ENCODE peak calls at places on chromosomes 3 and 15, in ten cellular contexts. One of them, this sample, is unnamed.

GRCh38 chr3:55483196-55484095 is 3.7 kb downstream of the WNT5A start:
- DNase-seq in endothelial cell of umbilical vein: no peak
- DNase-seq in lower leg skin: no peak
- DNase-seq in spleen: no peak
- DNase-seq in breast epithelium: no peak
- DNase-seq in tibial nerve: no peak
- DNase-seq in K562: no peak
- DNase-seq in HCT116: no peak
- DNase-seq in A549: no peak
- DNase-seq in adrenal gland: no peak
- DNase-seq in this sample: no peak

GRCh38 chr3:118337649-118338048 is 697.0 kb downstream of the IGSF11 start:
- DNase-seq in HCT116: no peak
- DNase-seq in A549: no peak
- DNase-seq in adrenal gland: no peak
- DNase-seq in spleen: no peak
- DNase-seq in tibial nerve: no peak
- DNase-seq in K562: no peak
- DNase-seq in lower leg skin: no peak
- DNase-seq in endothelial cell of umbilical vein: no peak
- DNase-seq in breast epithelium: no peak
- DNase-seq in this sample: no peak

GRCh38 chr3:149179225-149179624 is 42.4 kb downstream of the CP start:
- DNase-seq in adrenal gland: no peak
- DNase-seq in K562: no peak
- DNase-seq in spleen: no peak
- DNase-seq in HCT116: no peak
- DNase-seq in tibial nerve: no peak
- DNase-seq in endothelial cell of umbilical vein: peak; percentile 65
- DNase-seq in breast epithelium: no peak
- DNase-seq in lower leg skin: no peak
- DNase-seq in A549: no peak
- DNase-seq in this sample: no peak

GRCh38 chr15:44099671-44100070 is 95.4 kb downstream of the FRMD5 start:
- DNase-seq in lower leg skin: no peak
- DNase-seq in adrenal gland: no peak
- DNase-seq in breast epithelium: no peak
- DNase-seq in K562: no peak
- DNase-seq in tibial nerve: no peak
- DNase-seq in HCT116: no peak
- DNase-seq in spleen: no peak
- DNase-seq in A549: no peak
- DNase-seq in endothelial cell of umbilical vein: no peak
- DNase-seq in this sample: no peak

GRCh38 chr3:100516843-100517242 is 24.4 kb downstream of the TMEM45A start:
- DNase-seq in spleen: no peak
- DNase-seq in breast epithelium: no peak
- DNase-seq in A549: no peak
- DNase-seq in endothelial cell of umbilical vein: no peak
- DNase-seq in tibial nerve: no peak
- DNase-seq in adrenal gland: no peak
- DNase-seq in HCT116: no peak
- DNase-seq in K562: no peak
- DNase-seq in lower leg skin: no peak
- DNase-seq in this sample: no peak

GRCh38 chr3:140180603-140181002 is 245.6 kb downstream of the CLSTN2 start:
- DNase-seq in spleen: no peak
- DNase-seq in HCT116: no peak
- DNase-seq in K562: no peak
- DNase-seq in endothelial cell of umbilical vein: no peak
- DNase-seq in A549: no peak
- DNase-seq in breast epithelium: no peak
- DNase-seq in lower leg skin: peak; percentile 34
- DNase-seq in tibial nerve: no peak
- DNase-seq in adrenal gland: no peak
- DNase-seq in this sample: no peak

GRCh38 chr3:48273594-48274211 is 32.8 kb downstream of the ZNF589 start:
- DNase-seq in tibial nerve: no peak
- DNase-seq in endothelial cell of umbilical vein: peak; percentile 76
- DNase-seq in A549: peak; percentile 54
- DNase-seq in K562: peak; percentile 73
- DNase-seq in HCT116: peak; percentile 56
- DNase-seq in breast epithelium: no peak
- DNase-seq in adrenal gland: peak; percentile 80
- DNase-seq in spleen: no peak
- DNase-seq in lower leg skin: peak; percentile 85
- DNase-seq in this sample: peak; percentile 68

GRCh38 chr3:188262913-188263683 is 109.1 kb downstream of the LPP start:
- DNase-seq in lower leg skin: no peak
- DNase-seq in breast epithelium: no peak
- DNase-seq in K562: no peak
- DNase-seq in A549: no peak
- DNase-seq in adrenal gland: peak; percentile 76
- DNase-seq in spleen: no peak
- DNase-seq in HCT116: no peak
- DNase-seq in tibial nerve: no peak
- DNase-seq in endothelial cell of umbilical vein: peak; percentile 97
- DNase-seq in this sample: no peak

GRCh38 chr15:86155551-86155950 is 75.9 kb downstream of the AGBL1 start:
- DNase-seq in A549: no peak
- DNase-seq in tibial nerve: no peak
- DNase-seq in lower leg skin: no peak
- DNase-seq in adrenal gland: no peak
- DNase-seq in HCT116: no peak
- DNase-seq in endothelial cell of umbilical vein: no peak
- DNase-seq in breast epithelium: no peak
- DNase-seq in K562: no peak
- DNase-seq in spleen: no peak
- DNase-seq in this sample: no peak

GRCh38 chr3:14393440-14394111 is 8.8 kb upstream of the SLC6A6 start:
- DNase-seq in endothelial cell of umbilical vein: no peak
- DNase-seq in K562: no peak
- DNase-seq in tibial nerve: no peak
- DNase-seq in A549: no peak
- DNase-seq in adrenal gland: no peak
- DNase-seq in spleen: no peak
- DNase-seq in HCT116: no peak
- DNase-seq in breast epithelium: no peak
- DNase-seq in lower leg skin: no peak
- DNase-seq in this sample: no peak

GRCh38 chr15:51092480-51092879 is 2.2 kb downstream of the TNFAIP8L3 start:
- DNase-seq in spleen: no peak
- DNase-seq in K562: no peak
- DNase-seq in lower leg skin: no peak
- DNase-seq in breast epithelium: no peak
- DNase-seq in A549: no peak
- DNase-seq in tibial nerve: no peak
- DNase-seq in endothelial cell of umbilical vein: no peak
- DNase-seq in HCT116: no peak
- DNase-seq in adrenal gland: no peak
- DNase-seq in this sample: no peak

GRCh38 chr3:151421956-151422355 is 37.4 kb upstream of the P2RY12 start:
- DNase-seq in K562: peak; percentile 11
- DNase-seq in HCT116: no peak
- DNase-seq in spleen: no peak
- DNase-seq in endothelial cell of umbilical vein: no peak
- DNase-seq in adrenal gland: no peak
- DNase-seq in lower leg skin: no peak
- DNase-seq in breast epithelium: no peak
- DNase-seq in tibial nerve: no peak
- DNase-seq in A549: no peak
- DNase-seq in this sample: no peak

GRCh38 chr3:112651076-112651475 is 10.1 kb upstream of the CCDC80 start:
- DNase-seq in spleen: no peak
- DNase-seq in adrenal gland: no peak
- DNase-seq in tibial nerve: no peak
- DNase-seq in breast epithelium: no peak
- DNase-seq in endothelial cell of umbilical vein: no peak
- DNase-seq in K562: no peak
- DNase-seq in A549: no peak
- DNase-seq in lower leg skin: no peak
- DNase-seq in HCT116: no peak
- DNase-seq in this sample: no peak

GRCh38 chr3:171704002-171704401 is 106.3 kb downstream of the PLD1 start:
- DNase-seq in A549: peak; percentile 6
- DNase-seq in HCT116: peak; percentile 28
- DNase-seq in tibial nerve: no peak
- DNase-seq in adrenal gland: no peak
- DNase-seq in spleen: no peak
- DNase-seq in lower leg skin: no peak
- DNase-seq in K562: peak; percentile 37
- DNase-seq in endothelial cell of umbilical vein: peak; percentile 45
- DNase-seq in breast epithelium: no peak
- DNase-seq in this sample: peak; percentile 55

GRCh38 chr3:179071161-179071568 is 444 bp downstream of the ZMAT3 start:
- DNase-seq in breast epithelium: no peak
- DNase-seq in HCT116: no peak
- DNase-seq in adrenal gland: peak; percentile 61
- DNase-seq in endothelial cell of umbilical vein: peak; percentile 57
- DNase-seq in spleen: no peak
- DNase-seq in K562: peak; percentile 43
- DNase-seq in tibial nerve: no peak
- DNase-seq in A549: peak; percentile 15
- DNase-seq in lower leg skin: no peak
- DNase-seq in this sample: no peak

GRCh38 chr3:154421067-154421466 is 8.9 kb downstream of the GPR149 start:
- DNase-seq in breast epithelium: no peak
- DNase-seq in lower leg skin: no peak
- DNase-seq in spleen: no peak
- DNase-seq in K562: peak; percentile 18
- DNase-seq in endothelial cell of umbilical vein: peak; percentile 4
- DNase-seq in HCT116: no peak
- DNase-seq in adrenal gland: no peak
- DNase-seq in A549: no peak
- DNase-seq in tibial nerve: no peak
- DNase-seq in this sample: peak; percentile 2

GRCh38 chr15:92655178-92655995 is at the start of gene FAM174B:
- DNase-seq in adrenal gland: peak; percentile 62
- DNase-seq in tibial nerve: no peak
- DNase-seq in A549: peak; percentile 65
- DNase-seq in HCT116: no peak
- DNase-seq in spleen: no peak
- DNase-seq in K562: no peak
- DNase-seq in endothelial cell of umbilical vein: peak; percentile 51
- DNase-seq in breast epithelium: no peak
- DNase-seq in lower leg skin: peak; percentile 83
- DNase-seq in this sample: no peak
- TF ChIP-seq POLR2A in adrenal gland: no peak
- TF ChIP-seq POLR2A in tibial nerve: no peak
- TF ChIP-seq POLR2A in A549: peak; percentile 48
- TF ChIP-seq POLR2A in HCT116: no peak
- TF ChIP-seq POLR2A in spleen: no peak
- TF ChIP-seq POLR2A in K562: no peak
- TF ChIP-seq POLR2A in endothelial cell of umbilical vein: peak; percentile 53
- TF ChIP-seq POLR2A in breast epithelium: no peak
- TF ChIP-seq POLR2A in lower leg skin: no peak
- TF ChIP-seq POLR2A in this sample: no peak

DNA sequence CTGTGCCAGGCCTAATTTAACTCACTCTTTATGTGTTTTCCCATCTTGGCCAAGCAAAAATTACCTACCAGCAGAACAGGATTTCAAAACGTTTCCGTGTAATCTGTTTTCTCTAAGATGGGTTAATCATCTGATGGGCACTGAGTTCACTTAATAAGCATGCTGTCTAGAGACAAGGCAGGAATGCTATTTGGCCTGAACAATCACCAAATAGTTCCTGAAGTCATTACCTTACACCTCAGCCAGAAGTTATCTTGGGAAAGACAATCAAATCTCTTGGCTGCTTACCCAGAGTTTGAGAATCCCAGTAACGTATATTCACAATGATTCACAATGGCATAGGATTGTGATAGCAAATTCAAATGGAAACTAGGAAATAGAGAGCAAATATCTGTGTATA is 779.1 kb downstream of the CADM2 start:
- DNase-seq in A549: no peak
- DNase-seq in breast epithelium: no peak
- DNase-seq in adrenal gland: no peak
- DNase-seq in K562: no peak
- DNase-seq in HCT116: no peak
- DNase-seq in spleen: no peak
- DNase-seq in lower leg skin: no peak
- DNase-seq in tibial nerve: no peak
- DNase-seq in endothelial cell of umbilical vein: no peak
- DNase-seq in this sample: no peak
- TF ChIP-seq POLR2A in A549: no peak
- TF ChIP-seq POLR2A in breast epithelium: no peak
- TF ChIP-seq POLR2A in adrenal gland: no peak
- TF ChIP-seq POLR2A in K562: no peak
- TF ChIP-seq POLR2A in HCT116: no peak
- TF ChIP-seq POLR2A in spleen: no peak
- TF ChIP-seq POLR2A in lower leg skin: no peak
- TF ChIP-seq POLR2A in tibial nerve: no peak
- TF ChIP-seq POLR2A in endothelial cell of umbilical vein: no peak
- TF ChIP-seq POLR2A in this sample: no peak

DNA sequence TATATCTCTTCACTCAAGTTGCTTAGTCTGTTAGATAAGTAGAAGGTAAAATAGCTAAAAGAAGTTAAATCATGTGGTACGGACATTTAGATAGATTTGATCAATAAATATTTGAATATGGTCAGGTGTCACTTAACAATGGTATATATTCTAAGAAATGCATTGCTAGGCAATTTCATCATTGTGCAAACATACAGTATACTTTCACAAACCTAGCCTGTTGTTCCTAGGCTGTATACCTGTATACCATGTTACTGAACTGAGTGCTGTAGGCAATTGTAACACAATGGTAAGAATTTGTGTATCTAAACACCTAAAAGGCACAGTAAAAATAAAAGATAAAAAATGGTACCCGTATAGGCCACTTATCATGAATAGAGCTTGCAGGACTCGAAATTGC is 112.8 kb upstream of the CGNL1 start:
- DNase-seq in spleen: no peak
- DNase-seq in A549: no peak
- DNase-seq in adrenal gland: no peak
- DNase-seq in endothelial cell of umbilical vein: no peak
- DNase-seq in breast epithelium: no peak
- DNase-seq in HCT116: no peak
- DNase-seq in tibial nerve: no peak
- DNase-seq in K562: no peak
- DNase-seq in lower leg skin: no peak
- DNase-seq in this sample: no peak
- TF ChIP-seq POLR2A in spleen: no peak
- TF ChIP-seq POLR2A in A549: no peak
- TF ChIP-seq POLR2A in adrenal gland: no peak
- TF ChIP-seq POLR2A in endothelial cell of umbilical vein: no peak
- TF ChIP-seq POLR2A in breast epithelium: no peak
- TF ChIP-seq POLR2A in HCT116: no peak
- TF ChIP-seq POLR2A in tibial nerve: no peak
- TF ChIP-seq POLR2A in K562: no peak
- TF ChIP-seq POLR2A in lower leg skin: no peak
- TF ChIP-seq POLR2A in this sample: no peak

DNA sequence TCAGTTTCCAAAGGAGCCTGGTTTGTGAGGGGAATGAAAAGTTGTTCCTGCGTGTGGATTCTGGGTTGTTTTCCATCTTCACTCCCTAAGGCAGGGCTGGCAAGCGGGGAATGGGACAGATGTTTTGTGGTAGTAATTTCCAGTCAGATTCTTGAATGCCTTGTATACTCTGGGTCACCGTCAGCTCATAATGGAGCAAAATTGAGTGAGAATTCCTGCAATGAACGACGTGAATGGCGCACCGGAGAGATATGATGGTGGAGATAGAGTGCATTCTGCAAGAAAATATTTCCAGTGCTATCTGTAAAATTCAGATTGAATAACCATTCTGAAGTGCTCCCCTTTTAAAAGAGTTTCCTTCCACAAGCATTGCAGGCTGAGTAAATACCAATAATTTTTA is 20.0 kb downstream of the EEFSEC start:
- DNase-seq in lower leg skin: peak; percentile 36
- DNase-seq in tibial nerve: no peak
- DNase-seq in A549: no peak
- DNase-seq in endothelial cell of umbilical vein: no peak
- DNase-seq in spleen: no peak
- DNase-seq in adrenal gland: no peak
- DNase-seq in K562: no peak
- DNase-seq in HCT116: no peak
- DNase-seq in breast epithelium: no peak
- DNase-seq in this sample: no peak
- TF ChIP-seq POLR2A in lower leg skin: no peak
- TF ChIP-seq POLR2A in tibial nerve: no peak
- TF ChIP-seq POLR2A in A549: no peak
- TF ChIP-seq POLR2A in endothelial cell of umbilical vein: no peak
- TF ChIP-seq POLR2A in spleen: no peak
- TF ChIP-seq POLR2A in adrenal gland: no peak
- TF ChIP-seq POLR2A in K562: no peak
- TF ChIP-seq POLR2A in HCT116: no peak
- TF ChIP-seq POLR2A in breast epithelium: no peak
- TF ChIP-seq POLR2A in this sample: no peak

This sample was measured in erythroblast.